ENCODE peak calls at places on chromosome 13, in nine cellular contexts. N is Panc1, D is GM23338, M is A549, U is K562, Q is HepG2, W is HCT116, E is GM12878, P is SK-N-SH. C is an unnamed sample.

GRCh38 chr13:94063096-94063495 is 416.4 kb downstream of the DCT start:
- DNase-seq in P (no peak), Q (no peak), U (no peak), D (no peak), E (no peak), M (no peak), N (no peak), W (no peak), C (no peak)

GRCh38 chr13:32745509-32745908 is 159.3 kb downstream of the PDS5B start:
- DNase-seq in D (no peak), N (no peak), E (no peak), U (no peak), M (no peak), Q (peak; percentile 10), W (no peak), P (no peak), C (no peak)

GRCh38 chr13:41007359-41008118 is 11.6 kb downstream of the ELF1 start:
- DNase-seq in P (no peak), E (no peak), Q (peak; percentile 48), D (peak; percentile 39), U (peak; percentile 52), W (no peak), M (no peak), N (no peak), C (peak; percentile 76)

GRCh38 chr13:23547000-23547590 is 23.1 kb upstream of the TNFRSF19 start:
- DNase-seq in D (peak; percentile 69), N (no peak), M (no peak), U (no peak), P (no peak), E (no peak), Q (no peak), W (no peak), C (no peak)

GRCh38 chr13:106449096-106449495 is 86.4 kb downstream of the EFNB2 start:
- DNase-seq in P (no peak), N (no peak), U (no peak), E (no peak), M (no peak), W (no peak), Q (no peak), D (no peak), C (no peak)

GRCh38 chr13:33125821-33126570 is 109.8 kb downstream of the KL start:
- DNase-seq in P (no peak), W (peak; percentile 87), Q (peak; percentile 99), D (peak; percentile 15), M (peak; percentile 76), N (peak; percentile 35), U (peak; percentile 1), E (no peak), C (no peak)

GRCh38 chr13:76106763-76107162 is 470.6 kb downstream of the LMO7 start:
- DNase-seq in N (no peak), W (no peak), M (no peak), P (no peak), Q (no peak), E (no peak), U (no peak), D (no peak), C (no peak)

GRCh38 chr13:40031031-40031430 is 375.6 kb downstream of the COG6 start:
- DNase-seq in U (no peak), P (no peak), N (no peak), Q (no peak), M (no peak), E (no peak), W (no peak), D (no peak), C (no peak)

GRCh38 chr13:105465251-105465650 is 1070.2 kb downstream of the EFNB2 start:
- DNase-seq in M (no peak), P (no peak), D (no peak), E (no peak), Q (no peak), N (no peak), W (no peak), U (no peak), C (no peak)

GRCh38 chr13:74301200-74302063 is 167.2 kb upstream of the KLF12 start:
- DNase-seq in P (no peak), M (no peak), D (peak; percentile 39), N (no peak), W (no peak), E (no peak), U (no peak), Q (no peak), C (no peak)

GRCh38 chr13:75345191-75345590 is 136.8 kb downstream of the TBC1D4 start:
- DNase-seq in W (no peak), U (peak; percentile 4), N (no peak), P (no peak), D (no peak), E (no peak), M (no peak), Q (no peak), C (no peak)

GRCh38 chr13:51861728-51862300 is at the start of gene CCDC70:
- DNase-seq in W (no peak), E (no peak), M (no peak), N (no peak), U (peak; percentile 50), D (no peak), P (no peak), Q (no peak), C (no peak)

GRCh38 chr13:104085611-104086010 is 1019.4 kb upstream of the SLC10A2 start:
- DNase-seq in W (no peak), M (no peak), Q (no peak), P (no peak), E (no peak), U (no peak), D (no peak), N (no peak), C (no peak)

GRCh38 chr13:88937381-88937780 is 1266.2 kb downstream of the SLITRK5 start:
- DNase-seq in N (no peak), U (no peak), D (no peak), W (no peak), E (no peak), P (no peak), M (no peak), Q (no peak), C (no peak)

DNA sequence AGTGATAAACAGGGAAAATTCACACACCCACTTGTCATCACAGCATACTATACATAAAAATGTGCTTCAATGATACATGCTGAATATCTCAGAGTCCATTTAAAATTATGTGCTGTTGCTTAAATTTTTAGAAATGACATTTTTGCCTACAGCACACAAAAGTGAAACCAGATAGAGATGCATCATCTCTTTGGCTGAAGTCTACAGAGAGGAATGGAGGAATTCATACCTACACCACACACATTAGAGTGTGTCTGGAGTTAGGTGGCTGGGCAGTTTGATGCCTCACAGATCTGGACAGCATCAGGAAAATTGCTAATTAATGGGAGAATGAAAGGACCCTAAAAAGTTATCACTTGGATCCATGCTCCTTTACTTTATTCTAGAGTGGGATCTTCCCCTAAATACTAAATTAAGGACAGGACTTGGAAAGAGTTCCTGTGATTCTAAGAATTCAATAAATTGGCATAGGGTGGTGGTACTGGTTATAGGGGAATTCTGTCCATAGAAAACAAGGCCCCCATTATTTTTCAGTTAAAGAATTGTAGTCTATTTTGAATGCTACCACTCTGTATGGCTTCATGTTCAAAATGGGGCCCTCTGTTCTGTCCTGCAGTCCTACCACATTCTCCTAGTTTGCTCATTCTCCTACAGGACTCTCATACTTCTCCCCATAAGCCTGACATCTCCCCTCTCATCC is 41.3 kb downstream of the RCBTB2 start:
- DNase-seq in W (no peak), D (no peak), P (no peak), E (no peak), U (no peak), M (no peak), Q (no peak), N (no peak), C (no peak)
- TF ChIP-seq REST in W (no peak), D (no peak), P (no peak), E (no peak), U (no peak), M (no peak), Q (no peak), N (no peak), C (no peak)

GRCh38 chr13:99051768-99052455 is 74.0 kb upstream of the DOCK9 start:
- DNase-seq in Q (no peak), U (no peak), M (no peak), N (no peak), P (no peak), W (no peak), E (no peak), D (no peak), C (no peak)

GRCh38 chr13:99050983-99051488 is 73.2 kb upstream of the DOCK9 start:
- DNase-seq in D (peak; percentile 31), W (no peak), Q (no peak), P (no peak), M (no peak), U (no peak), E (no peak), N (no peak), C (no peak)

GRCh38 chr13:99055286-99056073 is 77.6 kb upstream of the DOCK9 start:
- DNase-seq in P (no peak), E (no peak), Q (no peak), W (no peak), M (no peak), U (no peak), N (no peak), D (peak; percentile 60), C (no peak)

GRCh38 chr13:99056381-99057014 is 78.6 kb upstream of the DOCK9 start:
- DNase-seq in W (no peak), P (no peak), N (no peak), D (peak; percentile 15), M (peak; percentile 15), E (no peak), Q (no peak), U (no peak), C (no peak)

DNA sequence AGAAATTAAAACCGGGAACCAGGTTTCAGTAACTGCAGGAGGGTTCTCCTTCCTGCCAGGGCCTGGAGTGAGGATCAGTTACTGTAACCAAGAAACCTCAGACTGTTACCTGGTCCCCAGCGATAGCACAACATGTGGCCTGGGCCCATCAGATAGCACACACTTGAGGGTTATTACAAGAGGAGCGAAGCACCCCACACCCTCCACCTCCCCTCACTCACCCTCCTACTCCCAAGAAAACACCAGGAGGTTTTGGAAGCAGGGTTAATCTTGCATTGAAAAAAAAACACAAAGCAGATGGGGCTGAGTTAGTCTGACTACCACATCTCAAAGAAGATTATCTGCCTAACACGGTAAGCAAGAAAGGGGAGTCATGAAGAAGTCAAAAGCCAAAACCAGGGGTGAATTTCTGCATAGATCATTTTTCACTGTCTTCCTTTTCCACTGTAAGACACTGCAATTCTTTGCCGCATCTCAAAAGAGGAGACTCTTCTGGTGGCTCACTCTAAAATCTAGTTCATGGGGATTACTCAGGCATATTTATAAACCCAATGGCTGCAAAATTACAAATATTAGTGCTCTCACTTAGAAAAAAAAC is 75.9 kb upstream of the DOCK9 start:
- DNase-seq in N (no peak), E (no peak), W (no peak), Q (no peak), D (no peak), U (peak; percentile 95), P (no peak), M (no peak), C (no peak)
- TF ChIP-seq REST in N (no peak), E (no peak), W (no peak), Q (no peak), D (no peak), U (no peak), P (no peak), M (no peak), C (no peak)

GRCh38 chr13:30142502-30143211 is 164.7 kb downstream of the KATNAL1 start:
- DNase-seq in Q (peak; percentile 6), P (peak; percentile 75), M (peak; percentile 22), N (no peak), U (no peak), W (peak; percentile 21), D (peak; percentile 28), E (no peak), C (no peak)
- TF ChIP-seq REST in Q (no peak), P (no peak), M (no peak), N (no peak), U (no peak), W (no peak), D (no peak), E (no peak), C (no peak)

GRCh38 chr13:100987993-100988392 is 313.4 kb upstream of the TMTC4 start:
- DNase-seq in D (peak; percentile 48), Q (no peak), E (no peak), N (no peak), U (no peak), P (no peak), W (no peak), M (no peak), C (no peak)
- TF ChIP-seq REST in D (no peak), Q (no peak), E (no peak), N (no peak), U (no peak), P (no peak), W (no peak), M (no peak), C (no peak)

C was measured in HL-60.